ENCODE peak calls at places on chromosomes 7 and 10, in five cellular contexts. V is H1, W is A549, Q is tibial nerve, N is IMR-90. J is an unnamed sample.

GRCh38 chr7:42480304-42480665 is 243.3 kb upstream of the GLI3 start:
- DNase-seq in V (no peak), W (no peak), Q (peak; percentile 62), N (no peak), J (no peak)

GRCh38 chr10:31804416-31804815 is 124.2 kb downstream of the ARHGAP12 start:
- DNase-seq in V (no peak), W (no peak), Q (no peak), N (no peak), J (no peak)

GRCh38 chr10:121722665-121723064 is 124.4 kb upstream of the FGFR2 start:
- DNase-seq in V (no peak), W (no peak), Q (no peak), N (no peak), J (no peak)

GRCh38 chr10:73644767-73645166 is 3.5 kb upstream of the MYOZ1 start:
- DNase-seq in V (no peak), W (no peak), Q (no peak), N (no peak), J (no peak)

GRCh38 chr7:139422126-139422525 is 61.3 kb downstream of the KLRG2 start:
- DNase-seq in V (no peak), W (no peak), Q (no peak), N (no peak), J (no peak)

GRCh38 chr7:133021196-133021595 is 60.7 kb downstream of the CHCHD3 start:
- DNase-seq in V (no peak), W (no peak), Q (no peak), N (no peak), J (no peak)

GRCh38 chr7:69545175-69545574 is 53.1 kb upstream of the AUTS2 start:
- DNase-seq in V (no peak), W (no peak), Q (no peak), N (no peak), J (no peak)

GRCh38 chr7:130758429-130759056 is 24.5 kb upstream of the KLF14 start:
- DNase-seq in V (no peak), W (peak; percentile 64), Q (no peak), N (peak; percentile 69), J (no peak)

GRCh38 chr7:109295158-109295557 is 725.5 kb downstream of the DNAJB9 start:
- DNase-seq in V (no peak), W (no peak), Q (no peak), N (no peak), J (no peak)

GRCh38 chr7:131042269-131043160 is 285.2 kb upstream of the MKLN1 start:
- DNase-seq in V (no peak), W (no peak), Q (no peak), N (no peak), J (no peak)

GRCh38 chr7:48084727-48085432 is 4.2 kb upstream of the UPP1 start:
- DNase-seq in V (no peak), W (peak; percentile 94), Q (peak; percentile 90), N (peak; percentile 99), J (peak; percentile 81)
- TF ChIP-seq POLR2A in V (no peak), W (no peak), Q (no peak), N (peak; percentile 56), J (no peak)

DNA sequence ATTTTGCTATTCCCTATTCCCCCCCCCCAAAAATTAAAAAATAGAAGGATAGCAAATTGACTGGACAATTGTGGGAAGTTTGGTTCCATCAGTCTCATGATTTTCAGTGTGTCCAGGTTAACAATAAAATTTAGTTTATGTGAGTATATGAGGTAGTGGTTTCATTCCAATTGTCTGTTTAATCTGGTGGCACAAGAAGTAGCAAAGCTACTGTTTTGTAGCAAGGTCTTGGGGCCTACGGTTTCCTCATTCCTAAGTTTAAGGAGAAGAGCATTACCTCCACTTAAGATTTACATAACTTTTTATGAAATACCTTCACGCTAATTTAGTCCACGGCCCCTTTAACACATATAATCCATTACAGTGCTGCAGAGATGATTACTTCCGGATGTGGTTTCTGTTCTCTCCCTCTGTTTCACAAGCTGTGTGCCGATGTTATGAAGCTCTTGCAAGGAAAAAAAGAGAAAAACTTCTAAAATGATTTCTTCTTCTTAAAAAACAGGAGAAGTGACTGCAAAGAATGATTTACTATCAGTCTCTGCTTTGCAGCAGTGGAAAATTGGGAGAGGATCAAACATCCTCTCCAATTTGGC is 32.7 kb upstream of the NPVF start:
- DNase-seq in V (no peak), W (no peak), Q (no peak), N (peak; percentile 53), J (no peak)
- TF ChIP-seq POLR2A in V (no peak), W (no peak), Q (no peak), N (no peak), J (no peak)

GRCh38 chr10:119740096-119740495 is 14.2 kb downstream of the INPP5F start:
- DNase-seq in V (no peak), W (no peak), Q (no peak), N (no peak), J (no peak)
- TF ChIP-seq POLR2A in V (no peak), W (no peak), Q (no peak), N (no peak), J (no peak)

GRCh38 chr7:4944939-4945338 is 14.0 kb downstream of the MMD2 start:
- DNase-seq in V (no peak), W (no peak), Q (no peak), N (no peak), J (no peak)

GRCh38 chr7:4945949-4946348 is 13.0 kb downstream of the MMD2 start:
- DNase-seq in V (no peak), W (no peak), Q (no peak), N (no peak), J (no peak)

GRCh38 chr7:4951304-4951703 is 7.7 kb downstream of the MMD2 start:
- DNase-seq in V (no peak), W (no peak), Q (no peak), N (no peak), J (no peak)

GRCh38 chr7:4951903-4952636 is 6.9 kb downstream of the MMD2 start:
- DNase-seq in V (no peak), W (no peak), Q (no peak), N (peak; percentile 10), J (peak; percentile 78)

DNA sequence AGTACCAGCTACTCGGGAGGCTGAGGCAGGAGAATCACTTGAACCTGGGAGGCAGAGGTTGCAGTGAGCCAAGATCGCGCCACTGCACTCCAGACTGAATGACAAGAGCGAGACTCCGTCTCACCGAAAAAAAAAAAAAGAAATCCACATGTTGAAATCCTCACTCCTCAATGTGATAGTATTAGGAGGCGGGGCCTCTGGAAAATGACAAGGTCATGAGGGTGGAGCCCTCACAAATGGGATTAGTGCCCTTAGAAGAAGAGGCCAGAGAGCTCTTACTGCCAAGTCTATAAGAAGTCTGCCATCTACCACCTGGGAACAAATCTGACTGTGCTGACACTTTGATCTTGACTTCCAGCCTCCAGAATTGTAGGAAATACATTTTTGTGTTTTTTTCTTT is 10.6 kb downstream of the MMD2 start:
- DNase-seq in V (no peak), W (no peak), Q (no peak), N (no peak), J (no peak)
- TF ChIP-seq POLR2A in V (no peak), W (no peak), Q (no peak), N (no peak), J (no peak)

DNA sequence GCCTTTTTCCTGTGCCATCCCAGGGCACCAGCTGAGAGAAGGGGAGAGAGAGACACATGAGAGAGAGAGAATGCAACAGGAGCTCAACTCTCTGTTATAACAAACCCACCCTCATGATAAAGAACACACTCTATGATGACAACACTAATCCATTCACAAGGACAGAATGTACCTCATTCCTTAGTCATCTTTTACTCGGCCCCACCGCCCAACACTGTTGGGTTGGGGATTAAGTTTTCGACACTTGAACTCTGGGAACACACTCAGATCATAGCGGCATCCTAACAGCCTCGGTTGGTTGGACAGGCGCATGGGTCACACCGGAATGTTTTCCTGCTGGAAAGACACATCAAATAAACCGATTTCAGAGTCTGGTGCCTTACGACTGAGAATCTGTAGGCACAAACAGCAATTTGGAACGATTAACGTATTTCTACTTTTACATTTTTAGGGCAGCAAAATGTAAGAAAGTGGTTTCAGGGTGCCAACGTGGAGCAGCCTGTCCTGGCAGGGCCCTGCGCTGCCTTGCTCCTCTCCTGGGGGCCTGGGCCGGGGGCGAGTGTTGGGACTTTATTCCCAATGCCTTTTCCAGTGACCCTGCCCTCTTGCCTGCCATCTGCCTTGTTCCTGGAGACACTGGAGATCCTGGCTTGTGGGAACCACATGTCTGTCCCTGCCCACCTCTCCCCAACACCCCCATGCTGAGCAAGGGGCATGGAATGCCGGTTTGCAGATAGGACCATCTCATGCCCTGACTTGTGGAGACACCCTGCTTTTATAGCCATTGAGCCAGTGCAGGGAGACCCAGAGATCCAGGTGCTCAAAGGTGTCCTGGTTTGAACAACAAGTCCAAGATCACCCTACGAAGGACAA is 287.0 kb downstream of the TCERG1L start:
- DNase-seq in V (no peak), W (no peak), Q (no peak), N (no peak), J (no peak)
- TF ChIP-seq POLR2A in V (no peak), W (no peak), Q (no peak), N (no peak), J (no peak)

DNA sequence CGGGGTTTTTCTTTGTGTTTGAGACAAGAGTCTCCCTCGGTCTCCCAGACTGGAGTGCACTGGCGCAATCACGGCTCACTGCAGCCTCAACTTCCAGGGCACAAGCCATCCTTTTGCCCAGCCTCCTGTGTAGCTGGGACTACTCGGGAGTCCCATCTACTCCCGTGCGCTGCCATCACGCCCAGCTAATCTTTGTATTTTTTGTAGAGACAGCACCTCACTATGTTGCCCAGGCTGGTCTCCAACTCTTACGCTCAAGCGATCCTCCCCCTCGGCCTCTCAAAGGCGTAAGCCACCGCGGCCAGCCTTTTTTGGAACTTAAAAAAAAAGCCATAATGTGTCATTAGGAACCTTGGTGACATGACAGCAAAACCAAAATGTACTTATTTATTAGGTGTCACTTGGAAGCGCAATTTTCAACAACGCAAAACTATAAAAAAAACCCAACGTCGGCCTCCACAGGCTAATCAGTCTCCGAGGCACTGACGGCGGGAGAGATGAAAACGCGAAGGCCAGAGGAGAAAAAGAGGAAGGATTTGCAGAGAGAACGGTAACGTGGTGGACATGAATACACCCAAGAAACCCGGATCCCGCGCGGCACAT is 911 bp upstream of the HNRNPH3 start:
- DNase-seq in V (no peak), W (peak; percentile 24), Q (peak; percentile 40), N (peak; percentile 23), J (no peak)
- TF ChIP-seq POLR2A in V (no peak), W (no peak), Q (no peak), N (no peak), J (no peak)